ENCODE peak calls at places on chromosome 18, in five cellular contexts. I is spleen, N is HL-60, C is GM23338, P is transverse colon. Y is an unnamed sample.

GRCh38 chr18:8091042-8091441 is 518.2 kb upstream of the RAB12 start:
- DNase-seq in I (no peak), N (no peak), C (no peak), P (no peak), Y (no peak)

GRCh38 chr18:28108801-28109200 is 68.1 kb downstream of the CDH2 start:
- DNase-seq in I (no peak), N (no peak), C (no peak), P (no peak), Y (no peak)

GRCh38 chr18:79523221-79523737 is 127.5 kb downstream of the NFATC1 start:
- DNase-seq in I (peak; percentile 71), N (no peak), C (no peak), P (no peak), Y (no peak)

GRCh38 chr18:50751490-50751889 is 68.3 kb downstream of the MRO start:
- DNase-seq in I (no peak), N (no peak), C (no peak), P (no peak), Y (no peak)

GRCh38 chr18:67300498-67300897 is 216.0 kb downstream of the DSEL start:
- DNase-seq in I (no peak), N (no peak), C (peak; percentile 50), P (no peak), Y (no peak)

GRCh38 chr18:31050635-31051034 is 8.1 kb upstream of the DSC3 start:
- DNase-seq in I (no peak), N (no peak), C (no peak), P (no peak), Y (no peak)

GRCh38 chr18:22709288-22710060 is 223.7 kb upstream of the RBBP8 start:
- DNase-seq in I (no peak), N (no peak), C (no peak), P (no peak), Y (no peak)

GRCh38 chr18:12361770-12362378 is 15.2 kb downstream of the AFG3L2 start:
- DNase-seq in I (no peak), N (no peak), C (no peak), P (no peak), Y (no peak)

GRCh38 chr18:55425698-55426097 is 162.3 kb downstream of the TCF4 start:
- DNase-seq in I (no peak), N (no peak), C (no peak), P (no peak), Y (no peak)

GRCh38 chr18:56841836-56842235 is 190.7 kb downstream of the WDR7 start:
- DNase-seq in I (no peak), N (no peak), C (no peak), P (no peak), Y (no peak)

GRCh38 chr18:68803371-68803770 is 5.5 kb downstream of the CCDC102B start:
- DNase-seq in I (no peak), N (no peak), C (no peak), P (peak; percentile 39), Y (no peak)

GRCh38 chr18:74436158-74436755 is 20.9 kb downstream of the DIPK1C start:
- DNase-seq in I (no peak), N (no peak), C (peak; percentile 10), P (no peak), Y (no peak)

GRCh38 chr18:30925795-30926194 is 116.7 kb downstream of the DSC3 start:
- DNase-seq in I (no peak), N (no peak), C (no peak), P (no peak), Y (no peak)

GRCh38 chr18:31170335-31170734 is 7.7 kb upstream of the DSC1 start:
- DNase-seq in I (no peak), N (no peak), C (no peak), P (no peak), Y (no peak)

GRCh38 chr18:35390956-35391695 is 14.0 kb upstream of the ZNF396 start:
- DNase-seq in I (no peak), N (no peak), C (no peak), P (no peak), Y (no peak)

GRCh38 chr18:48108136-48108535 is 177.7 kb upstream of the SMAD2 start:
- DNase-seq in I (no peak), N (peak; percentile 41), C (no peak), P (no peak), Y (no peak)

GRCh38 chr18:3329471-3329870 is 67.5 kb downstream of the MYL12B start:
- DNase-seq in I (no peak), N (no peak), C (peak; percentile 46), P (no peak), Y (no peak)

GRCh38 chr18:27242392-27243047 is 57.4 kb upstream of the CHST9 start:
- DNase-seq in I (no peak), N (no peak), C (no peak), P (no peak), Y (no peak)

GRCh38 chr18:58180738-58181353 is 136.8 kb downstream of the NEDD4L start:
- DNase-seq in I (no peak), N (peak; percentile 39), C (peak; percentile 73), P (peak; percentile 72), Y (peak; percentile 61)

GRCh38 chr18:77323640-77324370 is 74.2 kb downstream of the GALR1 start:
- DNase-seq in I (no peak), N (no peak), C (no peak), P (no peak), Y (no peak)

GRCh38 chr18:56043691-56044090 is 455.7 kb upstream of the TCF4 start:
- DNase-seq in I (no peak), N (no peak), C (peak; percentile 67), P (no peak), Y (no peak)

GRCh38 chr18:48160622-48161021 is 230.2 kb upstream of the SMAD2 start:
- DNase-seq in I (no peak), N (no peak), C (no peak), P (no peak), Y (no peak)

GRCh38 chr18:27223570-27224340 is 38.6 kb upstream of the CHST9 start:
- DNase-seq in I (no peak), N (no peak), C (peak; percentile 32), P (no peak), Y (no peak)

GRCh38 chr18:57434536-57435494 is at the start of gene ONECUT2:
- DNase-seq in I (peak; percentile 88), N (peak; percentile 70), C (peak; percentile 98), P (peak; percentile 93), Y (no peak)

GRCh38 chr18:57002627-57003026 is 144.3 kb upstream of the BOD1L2 start:
- DNase-seq in I (no peak), N (no peak), C (no peak), P (no peak), Y (no peak)

GRCh38 chr18:70329076-70329475 is 40.2 kb downstream of the SOCS6 start:
- DNase-seq in I (no peak), N (no peak), C (no peak), P (no peak), Y (no peak)

GRCh38 chr18:4400911-4401310 is 54.2 kb downstream of the DLGAP1 start:
- DNase-seq in I (no peak), N (no peak), C (no peak), P (no peak), Y (no peak)

GRCh38 chr18:73728657-73729056 is 419.0 kb downstream of the FBXO15 start:
- DNase-seq in I (no peak), N (no peak), C (no peak), P (no peak), Y (no peak)

GRCh38 chr18:60549338-60549960 is 176.9 kb upstream of the MC4R start:
- DNase-seq in I (no peak), N (peak; percentile 59), C (peak; percentile 89), P (no peak), Y (no peak)

GRCh38 chr18:44943201-44943881 is 262.7 kb downstream of the SETBP1 start:
- DNase-seq in I (no peak), N (no peak), C (peak; percentile 65), P (no peak), Y (no peak)

GRCh38 chr18:46301081-46301480 is 196.9 kb downstream of the HAUS1 start:
- DNase-seq in I (peak; percentile 51), N (no peak), C (no peak), P (no peak), Y (no peak)

GRCh38 chr18:43888601-43889000 is 611.3 kb upstream of the SYT4 start:
- DNase-seq in I (no peak), N (no peak), C (no peak), P (no peak), Y (no peak)

GRCh38 chr18:43887491-43887890 is 610.2 kb upstream of the SYT4 start:
- DNase-seq in I (no peak), N (no peak), C (peak; percentile 58), P (no peak), Y (no peak)

GRCh38 chr18:43893001-43893637 is 615.8 kb upstream of the SYT4 start:
- DNase-seq in I (no peak), N (no peak), C (no peak), P (no peak), Y (no peak)
- TF ChIP-seq POLR2AphosphoS5 in I (no peak), N (no peak), C (no peak), P (no peak), Y (no peak)

DNA sequence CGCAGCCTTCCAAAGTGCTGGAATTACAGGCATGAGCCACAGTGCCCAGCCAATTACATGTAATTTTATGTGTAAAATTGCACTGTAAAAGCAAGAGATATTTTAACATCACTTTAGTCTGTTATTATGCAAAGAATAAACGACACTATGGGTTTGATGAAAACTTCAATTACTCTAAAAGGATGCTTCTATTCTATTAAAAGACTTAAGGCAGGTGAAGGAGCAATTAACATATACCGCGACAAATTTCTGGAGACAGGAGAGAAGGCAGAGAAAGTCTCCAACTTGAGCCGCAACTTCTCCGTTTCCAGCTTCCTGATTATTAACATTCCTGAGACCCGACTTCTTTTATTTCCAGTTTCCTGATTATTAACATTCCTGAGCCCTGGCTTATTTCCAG is 53.7 kb downstream of the FAM210A start:
- DNase-seq in I (no peak), N (no peak), C (no peak), P (no peak), Y (no peak)
- TF ChIP-seq POLR2AphosphoS5 in I (no peak), N (no peak), C (no peak), P (no peak), Y (no peak)

DNA sequence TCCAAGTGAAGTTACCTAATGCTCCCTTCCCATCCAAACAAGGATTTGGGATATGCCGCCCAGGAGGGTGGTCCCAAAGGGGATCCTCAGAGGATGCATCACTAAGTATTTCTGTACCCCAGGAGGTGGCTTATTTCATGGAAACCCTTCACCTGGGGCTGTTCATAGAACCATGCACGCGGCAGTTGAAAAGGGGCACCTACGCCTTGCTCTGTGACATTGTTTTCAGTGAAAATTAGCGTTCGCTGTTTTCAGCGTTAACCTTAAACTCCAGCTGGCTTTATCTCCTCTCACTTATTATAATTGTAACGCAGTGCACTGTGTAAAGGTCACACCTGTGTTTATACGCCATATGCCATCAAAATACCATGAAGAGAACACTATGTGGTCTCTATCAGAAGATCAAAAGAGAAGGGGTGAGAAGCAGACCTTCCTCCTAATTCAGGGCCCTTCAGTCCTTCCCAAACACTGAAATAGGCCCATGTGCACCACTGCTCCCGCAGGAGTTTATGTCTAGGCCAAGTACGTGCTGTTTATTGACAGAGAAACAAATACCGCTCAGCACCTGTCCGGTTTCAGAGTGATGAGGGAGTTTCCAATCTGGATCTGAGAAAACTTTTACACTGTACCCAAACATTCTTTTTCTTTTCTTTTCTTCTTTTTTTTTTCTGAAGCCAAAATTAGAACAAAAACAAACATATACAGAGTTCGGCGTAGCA is 162.1 kb downstream of the BCL2 start:
- DNase-seq in I (no peak), N (no peak), C (no peak), P (peak; percentile 51), Y (no peak)
- TF ChIP-seq POLR2AphosphoS5 in I (peak; percentile 39), N (no peak), C (no peak), P (no peak), Y (peak; percentile 38)

GRCh38 chr18:9147440-9148238 is 11.1 kb downstream of the ANKRD12 start:
- DNase-seq in I (no peak), N (peak; percentile 81), C (peak; percentile 73), P (peak; percentile 28), Y (no peak)
- TF ChIP-seq POLR2AphosphoS5 in I (no peak), N (no peak), C (no peak), P (no peak), Y (no peak)